ENCODE peak calls at places on chromosomes 5 and 9, in four cellular contexts. T is gastrocnemius medialis, B is astrocyte, P is Calu3. Y is an unnamed sample.

GRCh38 chr5:93653716-93654115 is 70.7 kb downstream of the NR2F1 start:
- DNase-seq in T (no peak), P (no peak), B (peak), Y (no peak)

GRCh38 chr5:568061-568781 is 43.9 kb upstream of the CEP72 start:
- DNase-seq in P (no peak), T (no peak), B (no peak), Y (no peak)

GRCh38 chr5:132665681-132666080 is 7.7 kb downstream of the IL13 start:
- DNase-seq in B (no peak), P (no peak), T (no peak), Y (no peak)

GRCh38 chr9:133163559-133164208 is at the start of gene GBGT1:
- DNase-seq in B (no peak), P (peak), T (peak), Y (no peak)

GRCh38 chr5:10995891-10996290 is 234.9 kb upstream of the DAP start:
- DNase-seq in P (no peak), B (no peak), T (no peak), Y (no peak)

GRCh38 chr9:96495341-96495740 is 45.4 kb downstream of the HABP4 start:
- DNase-seq in B (peak), T (no peak), P (no peak), Y (no peak)

GRCh38 chr5:122142480-122142879 is 13.1 kb downstream of the ZNF474 start:
- DNase-seq in B (peak), T (no peak), P (no peak), Y (no peak)

GRCh38 chr5:178213003-178213449 is 8.7 kb downstream of the HNRNPAB start:
- DNase-seq in B (no peak), T (peak), P (no peak), Y (no peak)

GRCh38 chr9:18739641-18740318 is 265.8 kb downstream of the ADAMTSL1 start:
- DNase-seq in T (no peak), P (no peak), B (no peak), Y (no peak)